ENCODE peak calls at places on chromosomes 3 and 15, in seven cellular contexts. G is neural progenitor cell, C is HCT116, W is OCI-LY7, A is hepatocyte, O is GM23338, V is MM.1S. N is an unnamed sample.

GRCh38 chr3:110530902-110531301 is 540.7 kb upstream of the NECTIN3 start:
- DNase-seq in G (no peak), C (no peak), W (no peak), A (no peak), O (no peak), V (no peak), N (no peak)

GRCh38 chr15:81235781-81236507 is 39.3 kb downstream of the IL16 start:
- DNase-seq in G (no peak), C (no peak), W (no peak), A (no peak), O (no peak), V (no peak), N (peak; percentile 53)

GRCh38 chr15:89946681-89947313 is 34.0 kb upstream of the ARPIN start:
- DNase-seq in G (no peak), C (no peak), W (no peak), A (peak; percentile 44), O (no peak), V (no peak), N (peak; percentile 16)

GRCh38 chr15:31301687-31301990 is 25.0 kb upstream of the KLF13 start:
- DNase-seq in G (no peak), C (no peak), W (peak; percentile 87), A (no peak), O (no peak), V (no peak), N (no peak)

GRCh38 chr3:41753651-41754050 is 208.3 kb downstream of the ULK4 start:
- DNase-seq in G (no peak), C (no peak), W (no peak), A (no peak), O (no peak), V (no peak), N (no peak)

GRCh38 chr15:89888214-89888804 is 5.5 kb downstream of the AP3S2 start:
- DNase-seq in G (peak; percentile 37), C (peak; percentile 48), W (peak; percentile 22), A (peak; percentile 62), O (peak; percentile 61), V (peak; percentile 54), N (peak; percentile 82)

GRCh38 chr3:40128169-40128568 is 181.3 kb upstream of the EIF1B start:
- DNase-seq in G (no peak), C (no peak), W (no peak), A (no peak), O (no peak), V (no peak), N (no peak)

GRCh38 chr3:31917303-31917903 is 63.7 kb downstream of the OSBPL10 start:
- DNase-seq in G (no peak), C (no peak), W (peak; percentile 91), A (no peak), O (peak; percentile 61), V (peak; percentile 61), N (no peak)

GRCh38 chr3:177459397-177459796 is 262.1 kb upstream of the TBL1XR1 start:
- DNase-seq in G (no peak), C (no peak), W (no peak), A (peak; percentile 45), O (no peak), V (no peak), N (no peak)

GRCh38 chr3:10614160-10614559 is 108.8 kb upstream of the ATP2B2 start:
- DNase-seq in G (no peak), C (no peak), W (no peak), A (no peak), O (no peak), V (no peak), N (no peak)

GRCh38 chr3:9342696-9343095 is 20.2 kb upstream of the THUMPD3 start:
- DNase-seq in G (no peak), C (no peak), W (no peak), A (no peak), O (no peak), V (peak; percentile 51), N (peak; percentile 23)

GRCh38 chr3:66441124-66441523 is 59.7 kb downstream of the LRIG1 start:
- DNase-seq in G (no peak), C (no peak), W (no peak), A (no peak), O (peak; percentile 44), V (no peak), N (peak; percentile 34)

GRCh38 chr3:189954733-189955665 is 165.7 kb downstream of the P3H2 start:
- DNase-seq in G (no peak), C (no peak), W (no peak), A (no peak), O (no peak), V (no peak), N (no peak)

GRCh38 chr3:105835606-105836005 is 33.2 kb downstream of the CBLB start:
- DNase-seq in G (no peak), C (no peak), W (no peak), A (no peak), O (no peak), V (no peak), N (peak; percentile 53)

GRCh38 chr3:24595801-24596200 is 101.2 kb upstream of the THRB start:
- DNase-seq in G (no peak), C (no peak), W (no peak), A (peak; percentile 56), O (no peak), V (no peak), N (peak; percentile 88)

GRCh38 chr3:150761831-150762661 is 923 bp downstream of the SIAH2 start:
- DNase-seq in G (peak; percentile 79), C (no peak), W (peak; percentile 34), A (peak; percentile 72), O (peak; percentile 81), V (peak; percentile 52), N (peak; percentile 64)

GRCh38 chr3:98961161-98962155 is 60.0 kb upstream of the DCBLD2 start:
- DNase-seq in G (no peak), C (no peak), W (no peak), A (no peak), O (no peak), V (no peak), N (peak; percentile 83)

GRCh38 chr3:123338021-123338619 is 110.8 kb downstream of the ADCY5 start:
- DNase-seq in G (no peak), C (no peak), W (no peak), A (no peak), O (no peak), V (no peak), N (no peak)

GRCh38 chr3:123667784-123668183 is 82.9 kb upstream of the HACD2 start:
- DNase-seq in G (no peak), C (no peak), W (no peak), A (no peak), O (no peak), V (no peak), N (peak; percentile 18)

GRCh38 chr3:90132220-90132619 is 1024.8 kb downstream of the EPHA3 start:
- DNase-seq in G (no peak), C (no peak), W (no peak), A (no peak), O (no peak), V (no peak), N (no peak)

GRCh38 chr3:183038221-183038620 is 57.9 kb upstream of the DCUN1D1 start:
- DNase-seq in G (no peak), C (no peak), W (no peak), A (no peak), O (no peak), V (no peak), N (no peak)

GRCh38 chr3:37604336-37604833 is 257.3 kb upstream of the CTDSPL start:
- DNase-seq in G (no peak), C (no peak), W (no peak), A (no peak), O (no peak), V (no peak), N (no peak)

GRCh38 chr3:187020376-187020775 is 90.0 kb downstream of the ST6GAL1 start:
- DNase-seq in G (no peak), C (no peak), W (peak; percentile 73), A (no peak), O (no peak), V (no peak), N (no peak)

GRCh38 chr3:123295901-123296250 is 94.1 kb downstream of the SEC22A start:
- DNase-seq in G (no peak), C (no peak), W (no peak), A (no peak), O (no peak), V (no peak), N (no peak)

GRCh38 chr3:127458698-127459097 is 131.8 kb downstream of the TPRA1 start:
- DNase-seq in G (peak; percentile 95), C (no peak), W (peak; percentile 47), A (peak; percentile 70), O (peak; percentile 91), V (peak; percentile 26), N (no peak)

GRCh38 chr3:50624634-50625033 is 7.7 kb downstream of the MAPKAPK3 start:
- DNase-seq in G (no peak), C (no peak), W (no peak), A (no peak), O (peak; percentile 50), V (no peak), N (peak; percentile 80)

GRCh38 chr3:106281231-106281630 is 412.4 kb upstream of the CBLB start:
- DNase-seq in G (no peak), C (no peak), W (no peak), A (peak; percentile 19), O (no peak), V (no peak), N (no peak)

GRCh38 chr3:161409069-161409468 is 37.8 kb upstream of the SPTSSB start:
- DNase-seq in G (peak; percentile 74), C (peak; percentile 49), W (peak; percentile 21), A (peak; percentile 61), O (peak; percentile 68), V (peak; percentile 77), N (peak; percentile 94)

GRCh38 chr3:140434261-140434905 is 243.5 kb upstream of the TRIM42 start:
- DNase-seq in G (no peak), C (no peak), W (no peak), A (no peak), O (no peak), V (no peak), N (no peak)

GRCh38 chr15:100713163-100713867 is 110.9 kb downstream of the ASB7 start:
- DNase-seq in G (no peak), C (peak; percentile 93), W (no peak), A (peak; percentile 88), O (no peak), V (no peak), N (peak; percentile 99)
- TF ChIP-seq EZH2phosphoT487 in G (no peak), C (no peak), W (no peak), A (no peak), O (no peak), V (no peak), N (no peak)

GRCh38 chr3:134352031-134352671 is 22.1 kb downstream of the AMOTL2 start:
- DNase-seq in G (no peak), C (no peak), W (no peak), A (no peak), O (no peak), V (no peak), N (peak; percentile 57)
- H3K4me2 ChIP-seq in G (no peak overlapping the region), C (no peak overlapping the region), W (no peak overlapping the region), A (no peak overlapping the region), O (no peak overlapping the region), V (no peak overlapping the region), N (peak overlapping the region; percentile 3)

GRCh38 chr3:45712434-45713110 is 23.4 kb downstream of the SACM1L start:
- DNase-seq in G (no peak), C (no peak), W (no peak), A (no peak), O (no peak), V (no peak), N (no peak)
- TF ChIP-seq CTCF in G (no peak), C (no peak), W (no peak), A (no peak), O (no peak), V (no peak), N (no peak)

DNA sequence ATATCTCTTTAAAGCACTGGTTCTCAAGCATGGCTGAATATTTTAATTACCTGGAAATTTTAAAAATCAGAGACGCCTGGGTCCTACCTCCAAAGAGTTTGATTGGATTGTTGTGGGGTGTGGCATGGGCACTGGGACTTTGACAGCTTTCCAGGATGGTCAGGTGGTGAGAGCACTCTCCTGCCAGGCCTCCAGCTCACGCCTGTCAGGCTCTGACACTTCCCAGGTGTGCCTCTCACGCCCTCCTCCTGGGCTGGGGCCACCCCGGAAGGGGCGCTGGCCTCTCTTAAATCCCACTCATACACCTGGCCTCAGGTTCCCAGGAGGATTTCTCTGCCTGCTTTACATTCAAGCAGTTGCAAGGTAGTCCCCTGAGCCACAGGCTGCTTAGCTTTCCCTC is 48.5 kb downstream of the AMOTL2 start:
- DNase-seq in G (no peak), C (no peak), W (no peak), A (no peak), O (no peak), V (no peak), N (no peak)
- TF ChIP-seq EZH2phosphoT487 in G (no peak), C (no peak), W (no peak), A (no peak), O (no peak), V (no peak), N (no peak)